ENCODE peak calls at places on chromosomes 2 and 18, in four cellular contexts. M is cardiac muscle cell, V is GM12864, F is left lung. S is an unnamed sample.
A peak's percentile ranks its signal among the peaks of the same experiment; 100 is the strongest.

GRCh38 chr2:50782543-50782942 is 249.4 kb downstream of the NRXN1 start:
- DNase-seq in M (no peak), V (no peak), F (no peak), S (no peak)

GRCh38 chr2:191933307-191934105 is 86.6 kb upstream of the CAVIN2 start:
- DNase-seq in M (no peak), V (peak; percentile 8), F (no peak), S (no peak)

GRCh38 chr2:193793914-193794313 is 1599.2 kb upstream of the TMEFF2 start:
- DNase-seq in M (peak; percentile 5), V (no peak), F (no peak), S (no peak)

GRCh38 chr18:50819027-50819726 is 639 bp downstream of the MRO start:
- DNase-seq in M (peak; percentile 65), V (no peak), F (no peak), S (no peak)

GRCh38 chr18:79384834-79385233 is 10.9 kb upstream of the NFATC1 start:
- DNase-seq in M (no peak), V (no peak), F (no peak), S (no peak)

GRCh38 chr2:172128484-172128883 is 25.8 kb upstream of the DLX2 start:
- DNase-seq in M (no peak), V (no peak), F (no peak), S (no peak)

GRCh38 chr2:94875820-94876522 is 4.7 kb downstream of the TEKT4 start:
- DNase-seq in M (no peak), V (no peak), F (no peak), S (no peak)

GRCh38 chr2:219726916-219727315 is 99.5 kb downstream of the SLC4A3 start:
- DNase-seq in M (peak; percentile 60), V (no peak), F (no peak), S (no peak)

GRCh38 chr2:161303535-161304050 is 4.6 kb upstream of the PSMD14 start:
- DNase-seq in M (no peak), V (no peak), F (no peak), S (no peak)

GRCh38 chr2:219291910-219292490 is 12.8 kb downstream of the DNAJB2 start:
- DNase-seq in M (no peak), V (no peak), F (peak; percentile 17), S (no peak)

GRCh38 chr2:112784199-112785189 is at the start of gene IL1A:
- DNase-seq in M (peak; percentile 71), V (no peak), F (no peak), S (no peak)

GRCh38 chr2:159089543-159089942 is 121.1 kb downstream of the TANC1 start:
- DNase-seq in M (no peak), V (no peak), F (no peak), S (no peak)

GRCh38 chr18:53755914-53756606 is 468.4 kb downstream of the MBD2 start:
- DNase-seq in M (no peak), V (no peak), F (peak; percentile 51), S (no peak)

GRCh38 chr18:48073231-48073930 is 142.9 kb upstream of the SMAD2 start:
- DNase-seq in M (no peak), V (no peak), F (no peak), S (no peak)

GRCh38 chr18:11502368-11502767 is 107.0 kb upstream of the SLC35G4 start:
- DNase-seq in M (no peak), V (no peak), F (no peak), S (no peak)

GRCh38 chr2:38515155-38516074 is 87.3 kb downstream of the HNRNPLL start:
- DNase-seq in M (peak; percentile 95), V (no peak), F (peak; percentile 78), S (no peak)

GRCh38 chr2:132797551-132797950 is 127.5 kb upstream of the LYPD1 start:
- DNase-seq in M (peak; percentile 4), V (no peak), F (no peak), S (no peak)

GRCh38 chr2:129267559-129267958 is 711.9 kb upstream of the RAB6C start:
- DNase-seq in M (no peak), V (no peak), F (no peak), S (no peak)

GRCh38 chr2:31003717-31004116 is 134.5 kb downstream of the GALNT14 start:
- DNase-seq in M (no peak), V (no peak), F (no peak), S (no peak)

GRCh38 chr18:68840554-68841263 is 42.8 kb downstream of the CCDC102B start:
- DNase-seq in M (peak; percentile 96), V (no peak), F (no peak), S (no peak)

GRCh38 chr2:185012643-185013042 is 414.3 kb downstream of the ZNF804A start:
- DNase-seq in M (peak; percentile 2), V (no peak), F (no peak), S (no peak)

GRCh38 chr2:147365577-147365976 is 479.3 kb upstream of the ACVR2A start:
- DNase-seq in M (peak; percentile 54), V (no peak), F (no peak), S (no peak)

GRCh38 chr2:110714824-110715223 is 17.5 kb upstream of the ACOXL start:
- DNase-seq in M (no peak), V (no peak), F (no peak), S (no peak)

GRCh38 chr2:129872438-129872837 is 107.0 kb upstream of the RAB6C start:
- DNase-seq in M (no peak), V (no peak), F (no peak), S (no peak)

GRCh38 chr2:239033801-239034560 is 186.1 kb downstream of the TWIST2 start:
- DNase-seq in M (no peak), V (no peak), F (peak; percentile 41), S (no peak)

GRCh38 chr2:80506563-80506962 is 202.0 kb upstream of the LRRTM1 start:
- DNase-seq in M (no peak), V (no peak), F (no peak), S (no peak)

DNA sequence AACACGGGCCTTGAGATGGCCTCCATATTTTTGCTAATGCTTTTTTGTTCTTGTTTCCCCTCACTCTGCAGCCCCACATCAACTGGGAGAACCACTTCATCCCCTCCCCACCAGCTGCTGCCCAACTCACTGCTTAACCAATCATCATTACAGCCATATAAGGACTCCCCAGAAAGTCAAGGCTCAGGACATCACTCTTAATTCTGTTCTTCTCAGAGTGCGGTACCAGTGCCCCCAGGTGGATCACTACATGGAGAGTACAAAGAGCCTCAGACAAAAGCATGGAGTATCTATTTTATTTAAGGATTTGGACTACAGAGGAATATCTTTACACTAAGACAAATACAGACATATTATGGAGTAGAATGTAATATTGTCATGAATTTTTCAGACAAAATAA is 340.6 kb downstream of the PAX3 start:
- DNase-seq in M (no peak), V (no peak), F (no peak), S (no peak)
- TF ChIP-seq CTCF in M (no peak), V (no peak), F (no peak), S (no peak)

DNA sequence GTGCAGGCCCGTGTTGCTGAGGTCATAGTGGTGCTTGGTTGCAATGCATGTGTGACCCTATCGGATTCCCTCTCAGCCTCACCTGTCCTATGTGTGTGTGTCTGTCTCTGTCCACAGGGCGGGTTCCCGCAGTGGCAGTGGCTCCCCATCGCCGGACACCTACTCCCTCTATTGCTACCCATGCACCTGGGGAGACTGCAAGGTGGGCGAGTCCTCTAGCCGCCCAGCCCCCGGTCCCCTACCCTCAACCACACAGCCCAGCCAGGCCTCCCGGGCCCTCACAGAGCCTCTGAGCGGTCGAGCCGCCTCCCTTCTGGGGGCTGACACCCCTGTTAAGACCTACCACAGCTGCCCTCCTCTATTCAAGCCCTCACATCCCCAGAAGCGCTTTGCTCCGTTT is 14.2 kb downstream of the GAREM2 start:
- DNase-seq in M (no peak), V (no peak), F (no peak), S (no peak)
- TF ChIP-seq CTCF in M (no peak), V (no peak), F (no peak), S (no peak)

GRCh38 chr2:174161490-174161889 is 86.8 kb downstream of the OLA1 start:
- DNase-seq in M (no peak), V (no peak), F (no peak), S (no peak)

GRCh38 chr2:174157048-174157447 is 91.3 kb downstream of the OLA1 start:
- DNase-seq in M (no peak), V (no peak), F (no peak), S (no peak)

GRCh38 chr2:174153757-174154680 is 94.3 kb downstream of the OLA1 start:
- DNase-seq in M (peak; percentile 75), V (no peak), F (no peak), S (no peak)

DNA sequence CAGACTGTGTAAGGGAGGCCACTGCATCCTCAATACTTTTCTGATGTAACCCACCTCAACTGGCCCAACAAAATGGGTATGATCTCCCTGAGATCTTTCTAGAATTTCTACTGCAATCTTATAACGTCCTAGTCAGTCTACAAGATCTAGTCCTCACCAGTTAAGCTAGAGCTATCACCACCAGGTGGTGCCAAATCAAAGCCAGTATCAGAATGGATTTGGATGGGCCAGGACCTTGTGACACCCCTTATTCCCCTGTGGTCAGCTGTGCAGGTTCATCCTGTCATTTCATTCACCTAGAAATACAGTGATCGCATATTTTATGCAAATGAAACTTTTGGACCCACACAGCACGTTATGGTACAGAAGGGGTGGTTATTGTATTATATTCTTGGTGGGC is 90.3 kb downstream of the OLA1 start:
- DNase-seq in M (peak; percentile 52), V (peak; percentile 21), F (no peak), S (peak; percentile 34)
- TF ChIP-seq CTCF in M (peak; percentile 67), V (peak; percentile 66), F (no peak), S (peak; percentile 50)

DNA sequence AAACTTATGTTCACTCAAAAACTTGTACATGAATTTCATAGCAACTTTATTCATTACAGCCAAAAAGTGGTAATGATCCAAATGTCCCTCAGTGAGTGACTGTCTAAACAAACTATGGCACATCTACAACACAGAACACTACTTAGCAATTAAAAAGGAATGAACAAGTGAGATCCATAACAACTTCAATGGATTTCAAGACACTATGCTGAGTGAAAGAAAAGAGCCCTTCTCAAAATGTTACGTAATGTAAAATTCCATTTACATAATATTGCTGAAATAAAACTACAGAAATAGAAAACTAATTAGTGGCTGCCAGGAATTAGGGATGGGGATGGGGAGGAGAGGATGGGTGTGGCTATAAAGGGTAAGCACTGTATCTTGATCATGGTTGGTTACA is 53.6 kb downstream of the DYM start:
- DNase-seq in M (no peak), V (no peak), F (no peak), S (no peak)
- TF ChIP-seq CTCF in M (no peak), V (no peak), F (no peak), S (no peak)

GRCh38 chr18:63339920-63340484 is 20.4 kb upstream of the BCL2 start:
- DNase-seq in M (peak; percentile 56), V (no peak), F (no peak), S (no peak)
- TF ChIP-seq CTCF in M (peak; percentile 59), V (peak; percentile 53), F (peak; percentile 36), S (peak; percentile 9)

DNA sequence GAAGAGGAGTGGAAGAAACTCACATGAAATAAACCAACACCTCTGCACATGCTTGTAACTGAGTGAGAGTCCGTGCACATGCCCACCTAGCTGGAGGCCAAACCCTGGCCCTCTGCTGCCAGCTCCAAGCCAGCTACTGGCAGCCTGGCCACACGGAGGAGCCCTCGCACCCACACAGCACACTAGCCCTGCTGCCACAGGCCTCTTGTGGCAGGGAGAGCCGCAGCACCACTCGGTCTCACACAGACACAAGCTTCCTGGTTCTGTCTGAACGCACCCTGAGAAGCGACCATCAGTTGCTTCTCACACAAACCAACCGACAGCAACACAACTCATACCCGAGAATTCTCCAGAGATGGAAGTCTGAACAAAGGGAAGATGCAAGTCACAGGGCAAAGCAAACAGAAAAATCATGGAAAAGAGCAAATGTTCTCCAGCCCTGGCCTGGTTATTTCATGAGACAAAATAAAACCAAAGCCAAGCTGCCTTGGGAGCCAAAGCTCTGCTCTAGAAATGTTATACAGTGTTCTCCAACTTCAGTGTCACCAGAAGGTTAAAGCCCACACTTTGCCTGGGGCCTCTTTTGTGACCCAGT is 65.1 kb downstream of the FBXO15 start:
- DNase-seq in M (peak; percentile 55), V (no peak), F (peak; percentile 77), S (peak; percentile 64)
- TF ChIP-seq CTCF in M (peak; percentile 42), V (peak; percentile 52), F (no peak), S (peak; percentile 18)